ENCODE peak calls at places on chromosomes 2 and 18, in six cellular contexts. H, Z, G, O, J and Q are unnamed samples.
A peak's percentile ranks its signal among the peaks of the same experiment; 100 is the strongest.

GRCh38 chr18:63979409-63979908 is 9.6 kb downstream of the SERPINB8 start:
- DNase-seq in Z (peak; percentile 73), H (peak; percentile 21), J (peak; percentile 47), G (peak; percentile 44), O (peak; percentile 74), Q (peak; percentile 56)

GRCh38 chr2:78416625-78417300 is 608.7 kb upstream of the REG3G start:
- DNase-seq in G (no peak), H (no peak), J (no peak), O (no peak), Z (no peak), Q (no peak)

GRCh38 chr2:221590861-221591260 is 18.8 kb upstream of the EPHA4 start:
- DNase-seq in O (no peak), J (no peak), Z (no peak), H (no peak), G (no peak), Q (no peak)

GRCh38 chr2:55109219-55109891 is 59.1 kb upstream of the RTN4 start:
- DNase-seq in H (peak; percentile 82), Z (no peak), G (no peak), O (peak; percentile 57), J (peak; percentile 22), Q (peak; percentile 62)

GRCh38 chr2:85760371-85760770 is 6.6 kb downstream of the ATOH8 start:
- DNase-seq in J (no peak), O (no peak), H (no peak), G (no peak), Z (no peak), Q (no peak)

GRCh38 chr2:197850882-197851281 is 46.5 kb downstream of the PLCL1 start:
- DNase-seq in H (peak; percentile 18), Z (no peak), O (no peak), G (no peak), J (no peak), Q (no peak)

GRCh38 chr2:182695796-182696195 is 20.3 kb upstream of the DNAJC10 start:
- DNase-seq in O (no peak), Z (no peak), J (no peak), H (no peak), G (no peak), Q (no peak)

GRCh38 chr2:45570671-45571334 is 40.3 kb downstream of the SRBD1 start:
- DNase-seq in Z (no peak), G (no peak), O (no peak), H (no peak), J (no peak), Q (no peak)

GRCh38 chr2:183037660-183038340 is 457 bp downstream of the NCKAP1 start:
- DNase-seq in J (peak; percentile 50), Z (peak; percentile 53), H (no peak), O (no peak), G (peak; percentile 21), Q (peak; percentile 44)

GRCh38 chr18:34153711-34154110 is 71.0 kb downstream of the NOL4 start:
- DNase-seq in H (no peak), O (peak; percentile 18), J (no peak), G (no peak), Z (no peak), Q (no peak)

GRCh38 chr2:231877533-231878456 is 48.4 kb downstream of the NPPC start:
- DNase-seq in O (peak; percentile 62), H (peak; percentile 2), Z (no peak), J (no peak), G (no peak), Q (no peak)

GRCh38 chr2:55862673-55863390 is 60.8 kb downstream of the EFEMP1 start:
- DNase-seq in H (peak; percentile 99), G (no peak), J (no peak), Z (peak; percentile 63), O (peak; percentile 59), Q (no peak)

GRCh38 chr18:63074987-63075404 is 244.6 kb downstream of the BCL2 start:
- DNase-seq in Z (peak; percentile 84), G (peak; percentile 80), H (no peak), O (peak; percentile 64), J (peak; percentile 79), Q (peak; percentile 84)

GRCh38 chr2:169080250-169081035 is 11.1 kb downstream of the DHRS9 start:
- DNase-seq in J (no peak), O (peak; percentile 19), H (no peak), Z (no peak), G (no peak), Q (no peak)

GRCh38 chr2:74908763-74909444 is 49.5 kb upstream of the POLE4 start:
- DNase-seq in J (peak; percentile 70), H (no peak), G (no peak), Z (peak; percentile 48), O (peak; percentile 9), Q (no peak)

GRCh38 chr2:104849036-104849551 is 4.8 kb upstream of the POU3F3 start:
- DNase-seq in H (no peak), Z (no peak), O (no peak), J (no peak), G (no peak), Q (no peak)

GRCh38 chr18:41162191-41162590 is 792.8 kb upstream of the PIK3C3 start:
- DNase-seq in H (no peak), O (no peak), Z (peak; percentile 53), G (no peak), J (no peak), Q (no peak)

GRCh38 chr18:48050176-48050575 is 119.7 kb upstream of the SMAD2 start:
- DNase-seq in H (no peak), Z (no peak), J (peak; percentile 38), G (no peak), O (no peak), Q (no peak)

GRCh38 chr2:45980161-45980852 is 316.9 kb upstream of the EPAS1 start:
- DNase-seq in O (no peak), G (no peak), Z (no peak), H (no peak), J (no peak), Q (no peak)

GRCh38 chr2:84492571-84492970 is 23.7 kb upstream of the DNAH6 start:
- DNase-seq in Z (no peak), J (no peak), G (no peak), H (no peak), O (no peak), Q (no peak)

GRCh38 chr18:25595274-25595673 is 243.3 kb upstream of the ZNF521 start:
- DNase-seq in H (no peak), J (no peak), O (no peak), Z (no peak), G (no peak), Q (no peak)

GRCh38 chr18:24063121-24063731 is 48.7 kb downstream of the TTC39C start:
- DNase-seq in Z (no peak), J (no peak), G (no peak), O (no peak), H (peak; percentile 23), Q (no peak)

GRCh38 chr2:63788070-63788469 is 53.6 kb upstream of the UGP2 start:
- DNase-seq in H (peak; percentile 20), Z (no peak), J (no peak), O (no peak), G (no peak), Q (no peak)

GRCh38 chr2:11681722-11682589 is 12.0 kb upstream of the NTSR2 start:
- DNase-seq in O (peak; percentile 57), J (peak; percentile 36), G (no peak), Z (peak; percentile 76), H (no peak), Q (peak; percentile 92)

GRCh38 chr18:79519751-79520472 is 124.2 kb downstream of the NFATC1 start:
- DNase-seq in O (no peak), Z (peak; percentile 42), H (no peak), G (peak; percentile 73), J (no peak), Q (no peak)

GRCh38 chr2:28292491-28292890 is 100.2 kb upstream of the FOSL2 start:
- DNase-seq in G (no peak), J (no peak), O (no peak), Z (no peak), H (no peak), Q (no peak)

GRCh38 chr2:212893216-212893615 is 258.2 kb downstream of the IKZF2 start:
- DNase-seq in G (no peak), Z (no peak), H (no peak), O (no peak), J (no peak), Q (peak; percentile 32)
- H3K4me3 ChIP-seq in G (no peak overlapping the region), Z (no peak overlapping the region), H (no peak overlapping the region), O (no peak overlapping the region), J (no peak overlapping the region), Q (no peak overlapping the region)

DNA sequence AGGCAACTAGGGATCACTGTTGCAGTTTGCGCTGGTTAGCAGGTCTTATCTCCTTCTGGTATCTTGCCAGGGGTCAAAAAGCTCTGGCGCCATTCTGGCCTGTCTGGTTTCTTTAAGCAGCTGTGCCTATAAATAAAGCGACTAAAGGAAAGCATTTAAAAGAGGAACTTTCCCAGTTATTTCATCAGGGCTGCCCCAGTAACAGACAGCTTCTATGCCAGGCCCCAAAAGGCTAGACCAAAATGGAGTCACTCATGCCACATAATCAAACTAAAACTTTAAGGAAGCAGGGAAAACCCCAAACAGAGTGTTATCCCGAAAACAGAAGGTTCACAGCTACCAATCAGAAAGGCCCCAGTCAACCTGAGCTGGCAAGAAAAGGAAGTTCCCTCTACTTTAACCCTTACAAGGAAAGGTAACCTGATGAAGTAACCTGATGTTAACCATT is 41.2 kb upstream of the HNRNPA3 start:
- DNase-seq in J (no peak), H (no peak), O (peak; percentile 63), G (no peak), Z (no peak), Q (no peak)
- H3K27ac ChIP-seq in J (no peak overlapping the region), H (no peak overlapping the region), O (peak overlapping the region; percentile 29), G (no peak overlapping the region), Z (no peak overlapping the region), Q (no peak overlapping the region)

DNA sequence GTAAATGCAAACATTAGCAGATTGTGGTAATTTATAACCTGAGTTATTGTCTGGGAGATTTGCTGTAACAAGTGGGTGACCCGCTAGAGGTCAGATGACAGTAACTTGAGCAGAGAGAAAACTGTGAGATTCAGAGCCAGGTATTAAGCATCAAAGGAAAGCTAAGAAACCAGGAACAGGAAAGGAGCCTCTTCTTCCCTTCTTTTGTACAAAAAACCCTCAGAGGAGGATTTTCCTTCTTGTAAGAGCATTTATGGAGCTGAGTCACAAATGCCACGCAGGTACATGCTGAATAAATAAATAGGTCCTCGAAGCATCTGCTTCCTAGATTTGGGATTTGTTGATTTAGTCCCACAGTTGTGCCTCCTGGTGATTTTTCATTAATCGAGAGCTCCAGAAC is 146.5 kb downstream of the SH3BP4 start:
- DNase-seq in G (no peak), O (no peak), Z (no peak), H (no peak), J (no peak), Q (no peak)
- TF ChIP-seq CTCF in G (no peak), O (no peak), Z (no peak), H (no peak), J (no peak), Q (no peak)

GRCh38 chr2:201261471-201261870 is 1.1 kb downstream of the CASP8 start:
- DNase-seq in H (no peak), O (no peak), Z (no peak), J (peak; percentile 57), G (peak; percentile 65), Q (no peak)
- H3K4me3 ChIP-seq in H (no peak overlapping the region), O (no peak overlapping the region), Z (no peak overlapping the region), J (no peak overlapping the region), G (peak overlapping the region; percentile 51), Q (no peak overlapping the region)